ENCODE peak calls at places on chromosomes 12 and 14, in five cellular contexts. M, U, G, N and I are unnamed samples. For H3K27me3, the result is how much of the 10 kb centered on the place peaks cover.

GRCh38 chr14:95756127-95756526 is 42.2 kb upstream of the TCL1A start:
- DNase-seq in M (no peak), U (no peak), G (no peak), N (no peak), I (no peak)

GRCh38 chr14:66634876-66635275 is 126.9 kb downstream of the GPHN start:
- DNase-seq in M (no peak), U (no peak), G (no peak), N (no peak), I (no peak)

GRCh38 chr12:21190016-21190415 is 59.0 kb downstream of the SLCO1B1 start:
- DNase-seq in M (no peak), U (no peak), G (no peak), N (no peak), I (no peak)

GRCh38 chr14:103729496-103730448 is 14.2 kb downstream of the ZFYVE21 start:
- DNase-seq in M (no peak), U (no peak), G (no peak), N (peak), I (no peak)

GRCh38 chr12:116659771-116660481 is 77.9 kb downstream of the SPRING1 start:
- DNase-seq in M (no peak), U (no peak), G (no peak), N (no peak), I (no peak)

GRCh38 chr12:64824500-64825142 is at the start of gene TBC1D30:
- DNase-seq in M (no peak), U (no peak), G (no peak), N (no peak), I (no peak)

GRCh38 chr14:92352158-92352985 is 29.4 kb downstream of the SLC24A4 start:
- DNase-seq in M (no peak), U (no peak), G (no peak), N (no peak), I (no peak)

GRCh38 chr12:65740873-65741600 is 83.2 kb upstream of the HMGA2 start:
- DNase-seq in M (peak), U (no peak), G (no peak), N (peak), I (peak)

GRCh38 chr14:33484264-33484663 is 466.6 kb downstream of the EGLN3 start:
- DNase-seq in M (no peak), U (no peak), G (no peak), N (no peak), I (no peak)

GRCh38 chr14:102590667-102591099 is 1.8 kb upstream of the RCOR1 start:
- DNase-seq in M (peak), U (no peak), G (no peak), N (peak), I (peak)

GRCh38 chr12:100163416-100164152 is 20.9 kb upstream of the BLTP3B start:
- DNase-seq in M (peak), U (peak), G (no peak), N (peak), I (peak)

GRCh38 chr14:74573421-74574091 is 38.5 kb downstream of the LTBP2 start:
- DNase-seq in M (no peak), U (no peak), G (no peak), N (peak), I (no peak)

GRCh38 chr14:25394791-25395391 is 344.9 kb upstream of the STXBP6 start:
- DNase-seq in M (no peak), U (no peak), G (no peak), N (no peak), I (no peak)

GRCh38 chr14:75989134-75989533 is 3.6 kb downstream of the IFT43 start:
- DNase-seq in M (peak), U (no peak), G (no peak), N (no peak), I (peak)

GRCh38 chr12:105641742-105642141 is 311.3 kb downstream of the C12orf75 start:
- DNase-seq in M (peak), U (no peak), G (peak), N (peak), I (no peak)

GRCh38 chr12:3882896-3883564 is 9.8 kb upstream of the PARP11 start:
- DNase-seq in M (no peak), U (no peak), G (no peak), N (no peak), I (no peak)

GRCh38 chr12:26113194-26113654 is 11.6 kb downstream of the BHLHE41 start:
- DNase-seq in M (peak), U (no peak), G (no peak), N (no peak), I (peak)

GRCh38 chr12:128245890-128246289 is 21.1 kb upstream of the TMEM132C start:
- DNase-seq in M (no peak), U (no peak), G (no peak), N (no peak), I (no peak)

GRCh38 chr14:22084393-22085281 is 411.0 kb upstream of the OR4E1 start:
- DNase-seq in M (peak), U (no peak), G (peak), N (no peak), I (peak)

GRCh38 chr12:108478611-108479010 is 36.5 kb upstream of the FICD start:
- DNase-seq in M (no peak), U (no peak), G (no peak), N (no peak), I (no peak)

GRCh38 chr14:88992011-88992410 is 167.6 kb downstream of the TTC8 start:
- DNase-seq in M (no peak), U (no peak), G (no peak), N (no peak), I (no peak)

GRCh38 chr12:58277231-58277630 is 335.9 kb downstream of the ATP23 start:
- DNase-seq in M (no peak), U (no peak), G (no peak), N (no peak), I (no peak)

GRCh38 chr14:98946995-98947394 is 325.0 kb downstream of the BCL11B start:
- DNase-seq in M (peak), U (no peak), G (no peak), N (no peak), I (peak)

GRCh38 chr14:67241416-67242362 is at the start of gene PALS1:
- DNase-seq in M (peak), U (no peak), G (peak), N (no peak), I (peak)

GRCh38 chr12:116958402-116959197 is 47.9 kb downstream of the FBXW8 start:
- DNase-seq in M (peak), U (no peak), G (no peak), N (no peak), I (no peak)

GRCh38 chr12:71442567-71442931 is 3.0 kb downstream of the LGR5 start:
- DNase-seq in M (no peak), U (no peak), G (no peak), N (no peak), I (no peak)

GRCh38 chr14:66483322-66483721 is 2.8 kb upstream of the CCDC196 start:
- DNase-seq in M (no peak), U (no peak), G (no peak), N (no peak), I (peak)

GRCh38 chr14:95208598-95208997 is 51.3 kb upstream of the DICER1 start:
- DNase-seq in M (no peak), U (no peak), G (no peak), N (no peak), I (no peak)

DNA sequence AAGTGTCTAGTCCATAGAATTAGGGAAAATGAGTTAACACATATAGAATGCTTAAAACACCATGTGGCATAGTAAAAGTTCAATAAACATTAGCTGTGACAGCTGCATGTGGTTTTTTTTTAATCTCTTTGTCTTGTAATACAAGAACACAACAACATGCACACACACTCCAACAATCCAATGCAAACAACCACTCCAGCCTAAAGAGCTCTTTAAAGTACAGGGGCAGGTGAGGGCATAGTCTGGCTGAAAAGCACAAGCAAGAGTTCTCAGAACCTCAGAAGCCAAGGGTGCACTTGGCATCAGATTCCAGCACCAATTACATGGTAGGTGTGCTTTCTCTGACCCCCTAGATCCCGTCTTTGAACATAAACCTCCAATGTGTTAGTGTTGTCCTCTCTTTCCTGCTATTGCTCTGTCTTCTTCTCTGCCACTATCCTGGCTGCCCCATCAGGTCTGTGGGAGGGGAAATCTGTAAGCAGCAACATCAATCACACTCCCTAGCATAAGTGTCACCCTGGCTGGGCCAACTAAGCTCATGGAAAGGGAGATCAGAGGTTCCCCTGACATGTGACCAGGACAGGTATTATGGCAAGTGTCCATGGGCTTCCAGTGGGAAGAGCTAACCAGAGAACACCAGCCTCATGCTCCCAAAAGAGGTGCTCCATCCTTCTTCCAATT is 91.0 kb downstream of the SLC8A3 start:
- DNase-seq in M (no peak), U (no peak), G (no peak), N (no peak), I (no peak)
- H3K27me3 ChIP-seq in M (under half), U (under half), G (under half), N (under half), I (under half)

GRCh38 chr12:131187602-131188001 is 233.9 kb downstream of the ADGRD1 start:
- DNase-seq in M (no peak), U (no peak), G (no peak), N (no peak), I (no peak)
- TF ChIP-seq CTCF in M (no peak), U (no peak), G (no peak), N (no peak), I (no peak)

GRCh38 chr14:100567877-100568163 is 19.4 kb downstream of the BEGAIN start:
- DNase-seq in M (no peak), U (no peak), G (no peak), N (no peak), I (no peak)
- H3K27me3 ChIP-seq in M (half or more), U (under half), G (half or more), N (under half), I (half or more)

GRCh38 chr14:65184032-65184764 is 81.9 kb upstream of the MAX start:
- DNase-seq in M (no peak), U (no peak), G (no peak), N (no peak), I (no peak)
- TF ChIP-seq CTCF in M (no peak), U (no peak), G (no peak), N (no peak), I (no peak)

DNA sequence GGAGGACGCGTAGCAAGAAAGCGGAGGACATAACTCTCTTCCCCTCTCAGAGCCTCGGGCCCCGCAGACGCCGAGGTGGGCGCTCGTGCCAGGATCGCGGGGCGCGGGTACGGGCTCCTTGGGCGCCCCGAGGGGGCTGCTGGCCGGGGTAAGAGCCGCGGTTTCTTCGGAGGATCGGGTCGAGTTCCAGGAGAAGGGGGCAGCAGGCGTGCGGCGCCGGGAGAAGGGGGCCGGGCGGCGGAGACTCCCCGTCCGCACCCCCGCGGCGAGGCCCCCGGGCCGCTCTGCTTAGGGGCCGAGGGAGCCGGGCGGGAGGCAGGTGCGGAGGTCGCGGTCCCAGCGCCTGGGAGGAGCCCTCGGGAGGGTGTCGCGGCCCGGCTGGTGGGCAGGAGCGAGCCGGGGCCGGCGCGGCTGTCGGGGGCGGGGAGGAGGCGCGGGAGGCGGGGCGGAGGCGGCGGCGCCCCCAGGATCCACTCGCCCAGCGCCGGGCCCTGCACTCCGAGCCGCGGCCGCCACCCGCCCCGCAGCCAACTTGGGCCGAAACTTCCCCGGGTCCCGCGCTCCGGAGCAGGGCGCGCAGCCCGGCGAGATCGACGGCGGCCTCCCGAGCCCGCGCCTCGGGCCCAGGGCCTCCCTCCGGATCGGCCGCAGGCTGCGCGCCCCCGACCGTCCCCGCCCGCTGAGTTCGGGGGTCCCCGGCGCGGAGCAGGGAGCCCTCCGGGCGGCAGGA is 64.4 kb downstream of the FBXL14 start:
- DNase-seq in M (peak), U (no peak), G (no peak), N (no peak), I (no peak)
- H3K27me3 ChIP-seq in M (half or more), U (under half), G (under half), N (under half), I (under half)

GRCh38 chr14:53325176-53325806 is 172.2 kb upstream of the DDHD1 start:
- DNase-seq in M (no peak), U (no peak), G (no peak), N (no peak), I (no peak)
- TF ChIP-seq CTCF in M (peak), U (no peak), G (peak), N (peak), I (peak)

GRCh38 chr12:131751335-131751734 is 40.4 kb downstream of the SFSWAP start:
- DNase-seq in M (no peak), U (no peak), G (no peak), N (peak), I (no peak)

GRCh38 chr12:131745706-131746105 is 34.8 kb downstream of the SFSWAP start:
- DNase-seq in M (no peak), U (no peak), G (no peak), N (no peak), I (no peak)

GRCh38 chr12:131749618-131750315 is 38.9 kb downstream of the SFSWAP start:
- DNase-seq in M (no peak), U (no peak), G (no peak), N (peak), I (no peak)

GRCh38 chr12:131747276-131747675 is 36.4 kb downstream of the SFSWAP start:
- DNase-seq in M (no peak), U (no peak), G (no peak), N (no peak), I (no peak)

GRCh38 chr12:131747771-131748170 is 36.9 kb downstream of the SFSWAP start:
- DNase-seq in M (no peak), U (no peak), G (no peak), N (no peak), I (no peak)
- H3K27me3 ChIP-seq in M (under half), U (under half), G (under half), N (under half), I (under half)

DNA sequence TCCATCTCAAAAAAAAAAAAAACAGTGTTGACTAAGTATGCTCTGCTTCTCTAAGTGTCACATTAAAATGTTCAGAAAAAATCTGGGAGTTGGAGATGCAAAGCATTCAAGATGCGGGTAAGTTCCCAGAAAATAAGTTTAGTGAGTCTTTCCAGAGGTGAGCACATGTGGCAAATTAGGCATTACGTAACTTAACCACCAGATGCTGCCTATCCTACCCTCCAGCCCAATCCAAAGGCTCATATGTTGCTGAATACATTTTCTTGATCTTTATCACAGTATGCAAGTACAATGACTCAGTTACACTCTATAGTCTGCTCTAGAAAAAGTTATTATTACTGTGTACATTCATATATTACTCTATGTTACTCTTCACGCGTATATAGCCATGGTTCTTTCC is 3.6 kb downstream of the SLC2A14 start:
- DNase-seq in M (no peak), U (no peak), G (no peak), N (no peak), I (no peak)
- TF ChIP-seq CTCF in M (no peak), U (no peak), G (no peak), N (no peak), I (no peak)

DNA sequence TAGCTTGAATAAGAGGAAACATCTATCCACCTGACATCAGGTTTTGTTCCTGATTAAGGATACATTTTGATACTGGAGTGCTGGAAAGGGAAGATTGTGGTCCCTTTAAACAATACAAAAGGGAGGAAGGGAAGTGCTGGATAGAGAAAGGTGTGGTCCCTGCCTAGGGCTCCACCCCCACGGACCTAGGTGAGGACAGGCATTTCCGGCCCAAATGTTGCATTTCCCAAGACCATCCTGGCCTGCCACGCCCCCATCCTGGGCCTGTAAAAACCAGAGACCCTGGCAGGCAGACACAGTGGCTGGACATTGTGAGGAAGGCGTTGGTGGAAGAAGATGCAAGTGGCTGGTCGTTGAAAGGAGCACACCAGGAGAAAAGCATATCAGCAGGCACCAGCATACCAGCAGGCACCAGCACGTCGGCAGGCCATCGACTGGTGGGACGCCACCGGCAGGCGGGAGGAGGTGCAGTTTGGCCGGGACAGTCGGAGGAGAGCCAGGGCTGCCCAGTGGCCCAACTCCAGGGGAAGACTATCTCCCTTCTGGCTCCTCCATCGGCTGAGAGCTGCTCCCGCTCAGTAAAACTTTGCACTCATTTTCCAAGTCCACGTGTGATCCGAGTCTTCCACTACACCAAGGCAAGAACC is 53.2 kb upstream of the AMN1 start:
- DNase-seq in M (no peak), U (no peak), G (no peak), N (no peak), I (no peak)
- H3K27me3 ChIP-seq in M (under half), U (under half), G (under half), N (under half), I (under half)

GRCh38 chr12:56274299-56274698 is 7.6 kb downstream of the COQ10A start:
- DNase-seq in M (no peak), U (no peak), G (no peak), N (no peak), I (no peak)

GRCh38 chr12:56266634-56267442 is at the start of gene COQ10A:
- DNase-seq in M (peak), U (peak), G (peak), N (peak), I (peak)

GRCh38 chr12:56267443-56268071 is 815 bp downstream of the COQ10A start:
- DNase-seq in M (peak), U (no peak), G (no peak), N (peak), I (no peak)

DNA sequence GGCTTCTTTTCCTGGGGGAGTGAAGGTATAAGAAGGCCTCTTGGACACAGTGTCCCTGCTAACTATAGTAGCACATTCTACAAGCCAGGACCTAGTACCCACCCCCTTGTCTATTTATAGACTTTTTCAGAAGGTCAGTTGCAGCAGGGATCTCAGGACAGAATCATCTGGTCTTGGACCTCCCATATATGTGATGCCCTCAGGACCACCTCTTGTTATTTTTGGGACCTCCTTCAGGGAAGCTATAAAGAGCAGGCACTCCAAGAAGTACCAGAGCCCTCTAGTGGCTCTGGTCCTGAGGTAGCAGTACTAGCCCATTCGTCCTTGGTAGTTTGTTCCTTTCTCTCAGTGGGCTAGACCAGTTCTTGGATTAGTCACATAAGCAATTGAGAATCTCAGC is 4.3 kb downstream of the COQ10A start:
- DNase-seq in M (peak), U (no peak), G (no peak), N (no peak), I (no peak)
- TF ChIP-seq CTCF in M (peak), U (peak), G (peak), N (peak), I (no peak)